ENCODE peak calls at places on chromosomes 16 and 17, in eight cellular contexts. C, D, O, W, A, G, B and Y are unnamed samples.

GRCh38 chr17:47653442-47653841 is 3.7 kb downstream of the KPNB1 start:
- DNase-seq in C (no peak), D (no peak), O (no peak), W (no peak), A (no peak), G (no peak), B (no peak), Y (peak)

GRCh38 chr17:43381621-43382020 is 17.2 kb upstream of the ARL4D start:
- DNase-seq in C (no peak), D (no peak), O (no peak), W (no peak), A (no peak), G (no peak), B (no peak), Y (no peak)

GRCh38 chr16:66511615-66512500 is 38.1 kb downstream of the TK2 start:
- DNase-seq in C (peak), D (peak), O (peak), W (no peak), A (peak), G (peak), B (peak), Y (no peak)

GRCh38 chr17:12693640-12694039 is 27.9 kb downstream of the MYOCD start:
- DNase-seq in C (no peak), D (no peak), O (no peak), W (no peak), A (no peak), G (peak), B (no peak), Y (no peak)

GRCh38 chr17:44279586-44280344 is 11.8 kb upstream of the SLC4A1 start:
- DNase-seq in C (peak), D (no peak), O (peak), W (peak), A (peak), G (peak), B (no peak), Y (peak)

GRCh38 chr17:4744999-4745969 is 5.6 kb upstream of the CXCL16 start:
- DNase-seq in C (no peak), D (no peak), O (no peak), W (peak), A (no peak), G (no peak), B (no peak), Y (no peak)

GRCh38 chr16:81500833-81501521 is 56.4 kb downstream of the CMIP start:
- DNase-seq in C (no peak), D (no peak), O (peak), W (no peak), A (no peak), G (peak), B (no peak), Y (no peak)

GRCh38 chr17:51346218-51346982 is 86.1 kb downstream of the UTP18 start:
- DNase-seq in C (no peak), D (no peak), O (no peak), W (no peak), A (no peak), G (no peak), B (no peak), Y (peak)

GRCh38 chr17:61310611-61311010 is 89.0 kb upstream of the TBX2 start:
- DNase-seq in C (no peak), D (no peak), O (no peak), W (no peak), A (no peak), G (no peak), B (no peak), Y (no peak)

GRCh38 chr17:53032861-53033271 is 789.9 kb upstream of the KIF2B start:
- DNase-seq in C (no peak), D (no peak), O (peak), W (no peak), A (no peak), G (peak), B (peak), Y (no peak)

GRCh38 chr16:12901597-12902436 is at the start of gene SHISA9:
- DNase-seq in C (no peak), D (no peak), O (no peak), W (peak), A (no peak), G (no peak), B (no peak), Y (no peak)

GRCh38 chr16:12904041-12904671 is 2.8 kb downstream of the SHISA9 start:
- DNase-seq in C (no peak), D (no peak), O (no peak), W (peak), A (no peak), G (no peak), B (no peak), Y (no peak)

GRCh38 chr16:12901204-12901596 is 198 bp upstream of the SHISA9 start:
- DNase-seq in C (no peak), D (no peak), O (no peak), W (peak), A (no peak), G (no peak), B (no peak), Y (no peak)

GRCh38 chr16:12902511-12903324 is 1.3 kb downstream of the SHISA9 start:
- DNase-seq in C (no peak), D (no peak), O (no peak), W (peak), A (no peak), G (no peak), B (no peak), Y (no peak)

DNA sequence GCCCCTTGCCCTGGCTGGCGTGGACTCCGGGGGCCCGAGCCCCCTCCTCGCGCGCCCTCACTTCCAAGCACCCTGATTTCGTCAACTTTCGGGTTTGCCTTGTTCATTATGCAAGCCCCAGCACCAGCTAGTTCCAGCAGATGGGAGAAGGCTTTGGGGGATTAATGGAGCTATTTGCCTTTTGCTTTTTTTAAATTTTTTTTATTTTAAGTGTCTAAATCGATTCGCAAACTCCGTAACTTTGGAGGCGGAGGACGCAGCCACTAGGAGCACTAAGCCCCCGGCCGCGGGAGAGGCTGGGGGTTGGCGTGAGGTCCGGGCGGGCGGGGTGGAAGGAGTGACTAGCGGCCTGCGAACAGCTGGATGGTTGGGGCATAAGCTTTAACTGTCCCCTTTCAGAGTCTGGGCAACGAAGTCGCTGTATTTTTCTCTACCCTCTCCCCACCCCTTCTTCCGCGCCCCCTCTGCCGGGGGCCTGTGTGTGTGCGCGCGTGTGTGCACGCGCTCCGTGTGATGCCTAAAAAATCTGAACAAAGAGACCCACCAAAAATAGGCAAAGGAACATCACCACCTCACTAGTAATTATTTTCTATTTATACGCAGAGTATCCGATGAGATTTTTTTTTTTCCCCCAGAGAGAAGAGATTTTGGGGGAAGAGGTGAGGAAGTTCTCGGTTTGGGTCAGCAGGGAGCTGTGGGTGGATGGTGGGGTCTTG is 2.1 kb downstream of the SHISA9 start:
- DNase-seq in C (no peak), D (no peak), O (no peak), W (peak), A (no peak), G (no peak), B (no peak), Y (no peak)
- H3K4me3 ChIP-seq in C (peak), D (peak), O (no peak), W (no peak), A (no peak), G (no peak), B (no peak), Y (no peak)

DNA sequence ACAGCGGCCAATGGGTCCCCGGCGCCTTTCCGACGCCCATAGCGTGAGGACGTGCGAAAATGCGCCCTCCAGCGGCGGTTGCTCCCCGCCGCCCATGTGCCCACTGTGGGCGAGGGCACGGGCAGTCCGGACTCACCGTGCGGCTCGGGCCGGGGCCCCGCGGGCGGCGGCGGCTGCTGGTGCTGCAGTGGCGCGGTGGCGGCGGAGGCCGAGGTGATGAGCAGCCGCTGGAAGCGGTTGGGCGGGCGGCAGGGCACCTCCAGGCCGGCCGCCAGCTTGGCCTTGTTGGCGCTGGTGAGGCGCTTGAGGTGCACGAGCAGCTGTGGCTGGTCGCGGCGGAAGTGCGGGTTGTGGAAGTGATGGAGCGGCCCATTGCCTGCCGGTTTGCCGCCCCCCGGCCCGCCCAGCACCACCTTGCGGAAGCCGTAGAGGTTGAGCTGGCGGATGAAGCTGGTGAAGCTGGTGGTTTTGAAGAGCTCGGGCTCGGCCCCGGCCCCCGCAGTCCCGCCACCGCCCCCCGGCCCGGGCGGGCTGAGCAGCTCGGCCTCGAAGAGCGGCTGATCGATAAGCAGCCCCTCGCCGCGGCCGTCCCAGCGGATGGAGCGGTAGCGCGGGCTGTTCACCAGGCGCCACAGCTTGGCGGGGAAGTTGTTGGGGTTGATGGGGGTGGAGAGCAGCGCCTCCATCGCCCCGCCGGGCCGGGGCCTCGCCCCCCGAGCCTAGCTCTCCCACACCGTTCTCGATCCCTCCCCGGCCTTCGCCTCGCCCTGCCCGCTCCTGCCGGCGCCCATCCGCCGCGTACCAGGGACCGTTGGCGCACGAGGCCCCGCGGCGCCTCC is at the start of gene HSF5:
- DNase-seq in C (no peak), D (no peak), O (peak), W (peak), A (no peak), G (no peak), B (no peak), Y (no peak)
- TF ChIP-seq CTCF in C (peak), D (no peak), O (peak), W (no peak), A (no peak), G (no peak), B (no peak), Y (no peak)

GRCh38 chr16:720990-721764 is at the start of gene ANTKMT:
- DNase-seq in C (peak), D (peak), O (peak), W (peak), A (peak), G (peak), B (no peak), Y (peak)
- TF ChIP-seq POLR2A in C (peak), D (peak), O (peak), W (no peak), A (peak), G (peak), B (peak), Y (no peak)

GRCh38 chr17:1094591-1094990 is 85.2 kb downstream of the ABR start:
- DNase-seq in C (no peak), D (no peak), O (no peak), W (no peak), A (no peak), G (no peak), B (no peak), Y (no peak)

GRCh38 chr17:1091885-1092284 is 87.9 kb downstream of the ABR start:
- DNase-seq in C (no peak), D (no peak), O (no peak), W (no peak), A (no peak), G (no peak), B (no peak), Y (no peak)

GRCh38 chr17:1099242-1099641 is 80.5 kb downstream of the ABR start:
- DNase-seq in C (no peak), D (no peak), O (no peak), W (no peak), A (no peak), G (no peak), B (no peak), Y (no peak)

GRCh38 chr17:1095093-1095852 is 84.5 kb downstream of the ABR start:
- DNase-seq in C (peak), D (no peak), O (no peak), W (no peak), A (no peak), G (no peak), B (no peak), Y (no peak)

GRCh38 chr17:1095853-1096675 is 83.7 kb downstream of the ABR start:
- DNase-seq in C (no peak), D (no peak), O (no peak), W (no peak), A (no peak), G (no peak), B (no peak), Y (no peak)
- H3K4me3 ChIP-seq in C (no peak), D (no peak), O (no peak), W (no peak), A (no peak), G (no peak), B (no peak), Y (no peak)

DNA sequence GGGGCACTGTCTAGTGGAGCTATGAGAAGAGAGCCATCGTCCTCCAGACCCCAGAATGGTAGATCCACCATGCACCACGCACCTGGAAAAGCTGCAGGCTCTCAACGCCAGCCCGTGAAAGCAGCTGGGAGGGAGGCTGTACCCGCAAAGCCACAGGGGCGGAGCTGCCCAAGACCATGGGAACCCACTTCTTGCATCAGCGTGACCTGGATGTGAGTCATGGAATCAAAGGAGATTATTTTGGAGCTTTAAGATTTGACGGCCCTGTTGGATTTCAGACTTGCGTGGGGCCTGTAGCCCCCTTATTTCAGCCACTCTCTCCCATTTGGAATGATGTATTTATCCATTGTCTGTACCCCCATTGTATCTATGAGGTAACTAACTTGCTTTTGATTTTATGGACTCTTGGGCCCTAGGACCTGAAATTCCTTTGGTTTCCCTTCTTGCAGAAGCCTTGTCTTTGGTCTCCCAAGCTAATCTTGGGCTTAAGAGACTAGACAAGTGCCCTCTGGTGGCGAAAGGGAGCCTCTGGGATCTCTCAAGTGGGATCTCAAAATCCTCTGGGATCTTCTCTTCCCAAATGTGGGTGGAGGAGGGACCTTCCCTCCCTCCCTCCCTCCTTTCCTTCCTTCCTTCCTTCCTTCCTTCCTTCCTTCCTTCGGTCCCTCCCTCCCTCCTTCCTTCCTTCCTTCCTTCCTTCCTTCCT is 58.2 kb upstream of the HAPSTR1 start:
- DNase-seq in C (peak), D (peak), O (peak), W (no peak), A (peak), G (peak), B (peak), Y (no peak)
- TF ChIP-seq CTCF in C (no peak), D (peak), O (peak), W (peak), A (no peak), G (peak), B (peak), Y (no peak)

GRCh38 chr16:30984669-30985400 is at the start of gene HSD3B7:
- DNase-seq in C (peak), D (peak), O (peak), W (peak), A (peak), G (peak), B (peak), Y (peak)
- TF ChIP-seq POLR2A in C (no peak), D (peak), O (no peak), W (no peak), A (no peak), G (peak), B (no peak), Y (no peak)

DNA sequence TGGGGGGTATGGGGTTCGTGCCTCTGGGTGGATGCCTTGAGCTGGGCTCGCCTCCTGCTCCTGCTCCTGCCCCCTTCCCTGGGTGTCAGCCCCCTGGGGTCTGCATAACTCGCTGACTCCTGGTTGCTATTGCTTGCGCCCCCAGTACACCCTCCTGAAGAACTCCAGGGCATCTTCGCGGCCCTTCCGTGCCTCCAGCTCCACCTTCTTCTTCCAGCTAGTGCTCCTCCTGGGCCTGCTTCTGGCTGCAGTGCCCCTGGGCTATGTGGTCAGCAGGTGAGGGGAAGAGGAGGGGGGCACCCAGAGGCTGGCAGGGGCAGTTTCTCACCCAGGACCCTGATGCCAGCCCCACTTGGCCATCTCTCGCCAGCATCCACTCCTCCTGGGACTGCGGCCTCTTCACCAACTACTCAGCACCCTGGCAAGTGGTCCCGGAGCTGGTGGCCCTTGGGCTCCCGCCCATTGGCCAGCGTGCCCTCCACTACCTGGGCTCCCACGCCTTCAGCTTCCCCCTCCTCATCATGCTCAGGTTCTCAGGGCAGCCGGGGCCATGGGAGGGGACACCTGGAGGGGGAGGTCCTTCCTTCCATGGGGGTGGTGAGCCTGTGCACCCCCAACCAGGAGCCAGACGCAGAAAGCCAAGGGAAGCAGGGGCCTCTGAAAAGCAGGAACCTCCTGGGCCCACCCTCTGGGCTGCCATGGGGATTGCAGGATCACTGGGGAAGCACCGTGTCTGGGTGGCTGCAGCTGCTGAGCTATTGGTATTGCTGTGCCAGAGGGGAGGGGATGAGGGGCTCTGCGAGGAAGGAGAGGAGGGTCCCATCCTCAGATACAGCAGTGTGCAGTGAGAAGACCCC is 7.8 kb upstream of the C17orf99 start:
- DNase-seq in C (no peak), D (no peak), O (no peak), W (peak), A (no peak), G (no peak), B (no peak), Y (no peak)
- H3K4me3 ChIP-seq in C (no peak), D (no peak), O (no peak), W (no peak), A (no peak), G (no peak), B (no peak), Y (no peak)

DNA sequence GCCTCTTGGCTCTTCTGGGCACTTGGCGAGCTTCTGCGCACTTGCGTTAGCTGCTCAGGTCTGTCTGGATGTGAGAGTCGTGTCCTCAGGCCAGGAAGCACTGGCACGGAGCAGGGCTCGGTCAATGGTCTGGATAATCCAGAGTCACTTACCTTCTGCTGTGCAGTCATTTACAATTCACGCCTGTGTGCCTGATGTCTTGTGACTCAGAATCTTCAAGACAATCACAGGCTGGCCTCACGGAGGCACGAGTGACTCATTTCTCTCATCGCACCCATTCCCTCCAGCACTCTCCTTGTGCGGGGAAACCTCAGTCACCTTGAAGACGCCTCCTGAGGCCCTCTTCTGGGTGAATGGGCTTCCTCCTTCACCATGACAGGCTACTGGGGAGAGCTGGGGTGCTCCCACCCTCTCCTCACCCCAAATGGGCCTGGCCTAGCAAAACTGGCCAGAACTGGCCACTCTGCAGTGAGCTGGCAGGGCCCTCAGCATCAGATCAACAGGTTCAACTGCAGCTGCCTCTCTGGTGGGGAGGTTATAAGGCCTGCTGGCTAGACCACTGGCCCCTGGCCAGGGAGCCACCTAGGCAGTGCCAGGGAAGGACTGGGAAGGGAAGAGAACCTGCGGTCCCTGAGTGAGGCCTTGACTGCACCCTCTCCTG is 1.9 kb upstream of the CAPN15 start:
- DNase-seq in C (no peak), D (peak), O (peak), W (no peak), A (no peak), G (peak), B (peak), Y (peak)
- TF ChIP-seq CTCF in C (no peak), D (no peak), O (no peak), W (no peak), A (no peak), G (no peak), B (no peak), Y (no peak)

GRCh38 chr16:2749936-2750335 is 2.5 kb upstream of the SRRM2 start:
- DNase-seq in C (no peak), D (no peak), O (no peak), W (no peak), A (no peak), G (no peak), B (no peak), Y (no peak)

GRCh38 chr16:2752035-2752849 is at the start of gene SRRM2:
- DNase-seq in C (peak), D (peak), O (peak), W (peak), A (peak), G (peak), B (peak), Y (peak)

GRCh38 chr16:2748757-2749455 is 3.5 kb upstream of the SRRM2 start:
- DNase-seq in C (no peak), D (no peak), O (no peak), W (no peak), A (no peak), G (no peak), B (no peak), Y (no peak)

GRCh38 chr16:2751577-2752034 is 832 bp upstream of the SRRM2 start:
- DNase-seq in C (no peak), D (peak), O (no peak), W (no peak), A (peak), G (no peak), B (peak), Y (no peak)

GRCh38 chr16:2749476-2749875 is 3.0 kb upstream of the SRRM2 start:
- DNase-seq in C (no peak), D (no peak), O (no peak), W (no peak), A (no peak), G (no peak), B (no peak), Y (no peak)
- TF ChIP-seq POLR2A in C (no peak), D (no peak), O (no peak), W (no peak), A (no peak), G (no peak), B (no peak), Y (no peak)